ENCODE peak calls at places on chromosomes 6 and 20, in seven cellular contexts. Z is brain microvascular endothelial cell, F is hepatocyte, E is breast epithelium, T is HCT116, X is SJSA1, Q is H7. I is an unnamed sample.
A peak's percentile ranks its signal among the peaks of the same experiment; 100 is the strongest.

GRCh38 chr6:135410856-135411255 is 86.7 kb downstream of the AHI1 start:
- DNase-seq in Z (no peak), F (no peak), E (no peak), T (no peak), X (no peak), Q (no peak), I (no peak)

GRCh38 chr6:2103644-2104523 is 141.5 kb downstream of the GMDS start:
- DNase-seq in Z (peak; percentile 25), F (peak; percentile 48), E (no peak), T (peak; percentile 19), X (no peak), Q (no peak), I (no peak)

GRCh38 chr20:44911264-44911921 is 1.5 kb downstream of the PABPC1L start:
- DNase-seq in Z (peak; percentile 27), F (peak; percentile 83), E (no peak), T (peak; percentile 69), X (peak; percentile 68), Q (peak; percentile 92), I (no peak)

GRCh38 chr20:10954137-10954840 is 280.5 kb upstream of the JAG1 start:
- DNase-seq in Z (no peak), F (no peak), E (peak; percentile 72), T (no peak), X (no peak), Q (no peak), I (no peak)

GRCh38 chr6:135318728-135319469 is 137.8 kb downstream of the MYB start:
- DNase-seq in Z (no peak), F (no peak), E (no peak), T (no peak), X (no peak), Q (no peak), I (no peak)

GRCh38 chr20:32484221-32485125 is 100.7 kb downstream of the NOL4L start:
- DNase-seq in Z (no peak), F (peak; percentile 77), E (no peak), T (no peak), X (no peak), Q (peak; percentile 92), I (no peak)

GRCh38 chr6:52201046-52201445 is 14.9 kb downstream of the IL17A start:
- DNase-seq in Z (no peak), F (no peak), E (no peak), T (no peak), X (no peak), Q (no peak), I (no peak)

GRCh38 chr6:74741608-74742007 is 464.2 kb downstream of the COL12A1 start:
- DNase-seq in Z (no peak), F (no peak), E (no peak), T (no peak), X (no peak), Q (no peak), I (no peak)

GRCh38 chr20:47315339-47315662 is 41.2 kb downstream of the ZMYND8 start:
- DNase-seq in Z (no peak), F (no peak), E (no peak), T (no peak), X (no peak), Q (peak; percentile 53), I (no peak)

GRCh38 chr6:11236351-11236750 is 3.9 kb upstream of the NEDD9 start:
- DNase-seq in Z (no peak), F (peak; percentile 73), E (no peak), T (no peak), X (no peak), Q (no peak), I (no peak)

GRCh38 chr6:24859608-24860007 is 60.9 kb upstream of the ARMH2 start:
- DNase-seq in Z (no peak), F (no peak), E (no peak), T (no peak), X (no peak), Q (no peak), I (no peak)

GRCh38 chr6:153126218-153126617 is 4.9 kb downstream of the RGS17 start:
- DNase-seq in Z (no peak), F (no peak), E (no peak), T (no peak), X (no peak), Q (no peak), I (no peak)

GRCh38 chr20:43973671-43974450 is 59.2 kb downstream of the TOX2 start:
- DNase-seq in Z (no peak), F (no peak), E (no peak), T (no peak), X (no peak), Q (no peak), I (no peak)

DNA sequence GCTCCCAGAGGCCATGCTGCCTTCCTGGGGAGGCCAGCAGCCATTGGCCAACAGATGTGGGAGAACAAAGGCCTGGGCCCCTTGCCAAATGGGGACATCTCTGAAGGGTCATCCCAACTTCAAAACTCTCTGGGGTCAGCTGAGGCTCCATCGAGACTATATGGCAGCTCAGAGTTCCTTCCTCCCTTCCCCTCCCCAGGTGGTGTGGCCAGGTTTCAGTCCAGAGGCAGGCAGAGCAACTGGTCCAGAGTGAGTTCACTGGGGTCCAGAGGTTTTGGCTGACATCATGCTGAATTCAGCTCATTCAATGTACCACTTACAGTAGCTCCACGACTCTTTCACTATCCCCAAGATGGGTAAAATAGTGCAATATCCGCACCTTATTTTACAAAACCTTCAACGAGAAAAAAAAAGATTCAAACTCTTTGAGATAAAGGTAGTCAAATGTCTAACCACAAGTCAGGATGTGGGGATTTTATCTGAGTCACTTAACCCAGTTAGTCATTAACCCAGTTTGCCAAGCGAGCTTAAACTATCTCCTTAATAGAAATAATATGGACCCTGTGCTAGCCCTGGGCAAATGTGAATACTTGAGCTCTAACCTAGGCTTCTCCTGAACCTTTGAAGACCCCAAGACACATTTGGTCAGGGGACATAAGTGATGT is 108.4 kb upstream of the PLEKHG1 start:
- DNase-seq in Z (peak; percentile 40), F (peak; percentile 26), E (no peak), T (peak; percentile 57), X (no peak), Q (no peak), I (peak; percentile 81)
- H3K4me3 ChIP-seq in Z (no peak overlapping the region), F (no peak overlapping the region), E (no peak overlapping the region), T (peak overlapping the region; percentile 9), X (no peak overlapping the region), Q (no peak overlapping the region), I (no peak overlapping the region)

GRCh38 chr20:3237958-3238615 is 903 bp downstream of the SLC4A11 start:
- DNase-seq in Z (no peak), F (no peak), E (no peak), T (no peak), X (no peak), Q (peak; percentile 87), I (no peak)
- H3K4me3 ChIP-seq in Z (peak overlapping the region; percentile 52), F (peak overlapping the region; percentile 94), E (peak overlapping the region; percentile 96), T (peak overlapping the region; percentile 66), X (peak overlapping the region; percentile 47), Q (peak overlapping the region; percentile 76), I (peak overlapping the region; percentile 57)

GRCh38 chr6:154243793-154244768 is 112.5 kb downstream of the IPCEF1 start:
- DNase-seq in Z (no peak), F (no peak), E (no peak), T (no peak), X (no peak), Q (no peak), I (no peak)

GRCh38 chr6:154249499-154250298 is 106.9 kb downstream of the IPCEF1 start:
- DNase-seq in Z (no peak), F (no peak), E (no peak), T (no peak), X (no peak), Q (no peak), I (no peak)

GRCh38 chr6:154246723-154247118 is 109.9 kb downstream of the IPCEF1 start:
- DNase-seq in Z (no peak), F (no peak), E (no peak), T (no peak), X (no peak), Q (no peak), I (no peak)

GRCh38 chr6:154245542-154245941 is 111.1 kb downstream of the IPCEF1 start:
- DNase-seq in Z (no peak), F (no peak), E (no peak), T (no peak), X (no peak), Q (no peak), I (no peak)

DNA sequence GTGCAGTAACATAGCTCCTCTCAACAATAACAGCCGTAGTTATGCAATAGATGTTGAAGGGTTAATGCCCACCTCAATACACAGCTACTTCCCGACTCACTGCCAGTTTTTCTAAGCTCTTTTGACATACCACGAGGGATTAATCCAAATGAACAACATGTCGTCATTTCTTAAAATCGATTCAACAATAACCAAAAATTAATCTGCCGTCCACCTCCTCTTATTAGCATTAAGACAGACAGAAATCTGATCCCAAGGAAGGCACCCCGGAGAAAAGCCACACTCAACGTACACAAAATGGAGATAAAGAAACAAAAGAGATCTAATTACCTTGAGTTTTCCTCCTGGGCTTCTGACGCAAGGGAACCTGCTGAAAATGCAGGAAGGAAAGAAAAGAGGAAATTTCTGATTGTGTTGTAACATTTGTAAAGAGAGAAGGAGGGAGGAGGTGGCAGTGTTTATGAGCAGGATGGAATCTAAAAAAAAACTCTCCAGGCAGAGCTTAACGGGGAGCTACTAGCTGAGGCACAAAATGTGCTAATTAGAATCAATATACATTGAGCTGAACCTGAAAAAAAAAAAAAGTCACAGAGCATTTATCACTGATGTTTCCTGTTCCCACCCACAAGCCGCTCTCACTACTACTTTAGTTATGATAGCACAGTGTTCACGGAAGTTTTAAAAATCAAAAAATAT is 109.3 kb downstream of the IPCEF1 start:
- DNase-seq in Z (no peak), F (no peak), E (no peak), T (no peak), X (no peak), Q (no peak), I (no peak)
- H3K4me3 ChIP-seq in Z (no peak overlapping the region), F (peak overlapping the region; percentile 27), E (peak overlapping the region; percentile 13), T (no peak overlapping the region), X (no peak overlapping the region), Q (no peak overlapping the region), I (no peak overlapping the region)

DNA sequence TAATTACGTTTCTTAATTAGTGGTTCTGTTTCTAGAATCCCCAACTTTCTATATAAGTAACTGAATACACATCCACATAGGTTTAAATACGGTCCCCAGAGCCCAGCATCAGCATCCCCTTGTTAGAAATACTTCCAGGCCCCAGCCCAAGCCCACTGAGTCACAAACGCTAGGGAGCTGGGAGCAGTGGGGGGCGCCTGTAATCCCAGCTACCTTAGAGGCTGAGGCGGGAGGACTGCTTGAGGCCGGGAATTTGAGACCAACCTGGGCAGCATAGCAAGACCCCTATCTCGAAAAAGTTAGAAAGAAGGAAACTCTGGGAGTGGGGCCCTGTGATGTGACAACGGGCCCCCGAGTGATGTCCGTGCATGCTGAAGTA is 1.3 kb upstream of the PPP1R3G start:
- DNase-seq in Z (no peak), F (no peak), E (no peak), T (no peak), X (no peak), Q (no peak), I (no peak)
- H3K4me3 ChIP-seq in Z (no peak overlapping the region), F (no peak overlapping the region), E (peak overlapping the region; percentile 90), T (peak overlapping the region; percentile 7), X (no peak overlapping the region), Q (no peak overlapping the region), I (no peak overlapping the region)

I was measured in HFF-Myc.